ENCODE peak calls at places on chromosome 17, in ten cellular contexts. One of them, this sample, is unnamed.

GRCh38 chr17:6959700-6960099 is 36.1 kb upstream of the ALOX12 start:
- DNase-seq in effector memory CD4-positive, alpha-beta T cell: no peak
- DNase-seq in amygdala: no peak
- DNase-seq in NCI-H187: no peak
- DNase-seq in NT2/D1: no peak
- DNase-seq in activated naive CD4-positive, alpha-beta T cell: no peak
- DNase-seq in pancreas: no peak
- DNase-seq in adrenal gland: no peak
- DNase-seq in stomach: no peak
- DNase-seq in naive thymus-derived CD8-positive, alpha-beta T cell: no peak
- DNase-seq in this sample: no peak

GRCh38 chr17:68775338-68775737 is 174.2 kb upstream of the FAM20A start:
- DNase-seq in amygdala: no peak
- DNase-seq in effector memory CD4-positive, alpha-beta T cell: no peak
- DNase-seq in NT2/D1: no peak
- DNase-seq in pancreas: no peak
- DNase-seq in stomach: no peak
- DNase-seq in NCI-H187: no peak
- DNase-seq in adrenal gland: no peak
- DNase-seq in naive thymus-derived CD8-positive, alpha-beta T cell: no peak
- DNase-seq in activated naive CD4-positive, alpha-beta T cell: no peak
- DNase-seq in this sample: no peak

GRCh38 chr17:75531724-75532090 is 6.2 kb downstream of the LLGL2 start:
- DNase-seq in amygdala: no peak
- DNase-seq in stomach: no peak
- DNase-seq in effector memory CD4-positive, alpha-beta T cell: no peak
- DNase-seq in pancreas: no peak
- DNase-seq in adrenal gland: no peak
- DNase-seq in activated naive CD4-positive, alpha-beta T cell: no peak
- DNase-seq in NCI-H187: no peak
- DNase-seq in NT2/D1: no peak
- DNase-seq in naive thymus-derived CD8-positive, alpha-beta T cell: no peak
- DNase-seq in this sample: no peak

GRCh38 chr17:1762906-1763829 is 1.3 kb downstream of the SERPINF1 start:
- DNase-seq in effector memory CD4-positive, alpha-beta T cell: no peak
- DNase-seq in NT2/D1: no peak
- DNase-seq in stomach: no peak
- DNase-seq in amygdala: no peak
- DNase-seq in activated naive CD4-positive, alpha-beta T cell: no peak
- DNase-seq in NCI-H187: no peak
- DNase-seq in naive thymus-derived CD8-positive, alpha-beta T cell: no peak
- DNase-seq in adrenal gland: peak
- DNase-seq in pancreas: no peak
- DNase-seq in this sample: peak

GRCh38 chr17:50423553-50424159 is 2.4 kb upstream of the ACSF2 start:
- DNase-seq in pancreas: peak
- DNase-seq in effector memory CD4-positive, alpha-beta T cell: no peak
- DNase-seq in NCI-H187: peak
- DNase-seq in naive thymus-derived CD8-positive, alpha-beta T cell: no peak
- DNase-seq in adrenal gland: peak
- DNase-seq in activated naive CD4-positive, alpha-beta T cell: no peak
- DNase-seq in stomach: no peak
- DNase-seq in amygdala: no peak
- DNase-seq in NT2/D1: no peak
- DNase-seq in this sample: no peak

GRCh38 chr17:66885417-66885816 is 50.5 kb downstream of the CACNG5 start:
- DNase-seq in NT2/D1: no peak
- DNase-seq in NCI-H187: no peak
- DNase-seq in activated naive CD4-positive, alpha-beta T cell: no peak
- DNase-seq in stomach: no peak
- DNase-seq in pancreas: no peak
- DNase-seq in effector memory CD4-positive, alpha-beta T cell: no peak
- DNase-seq in adrenal gland: no peak
- DNase-seq in naive thymus-derived CD8-positive, alpha-beta T cell: no peak
- DNase-seq in amygdala: no peak
- DNase-seq in this sample: no peak

GRCh38 chr17:59154335-59154720 is 658 bp downstream of the SKA2 start:
- DNase-seq in adrenal gland: peak
- DNase-seq in amygdala: no peak
- DNase-seq in activated naive CD4-positive, alpha-beta T cell: no peak
- DNase-seq in effector memory CD4-positive, alpha-beta T cell: no peak
- DNase-seq in pancreas: peak
- DNase-seq in NT2/D1: peak
- DNase-seq in naive thymus-derived CD8-positive, alpha-beta T cell: peak
- DNase-seq in stomach: peak
- DNase-seq in NCI-H187: no peak
- DNase-seq in this sample: peak

GRCh38 chr17:78351449-78352006 is 8.3 kb downstream of the SOCS3 start:
- DNase-seq in activated naive CD4-positive, alpha-beta T cell: no peak
- DNase-seq in NCI-H187: no peak
- DNase-seq in NT2/D1: no peak
- DNase-seq in pancreas: peak
- DNase-seq in naive thymus-derived CD8-positive, alpha-beta T cell: no peak
- DNase-seq in amygdala: peak
- DNase-seq in effector memory CD4-positive, alpha-beta T cell: no peak
- DNase-seq in stomach: peak
- DNase-seq in adrenal gland: peak
- DNase-seq in this sample: no peak

GRCh38 chr17:15257316-15257925 is 7.7 kb downstream of the PMP22 start:
- DNase-seq in NCI-H187: no peak
- DNase-seq in activated naive CD4-positive, alpha-beta T cell: peak
- DNase-seq in stomach: peak
- DNase-seq in NT2/D1: peak
- DNase-seq in pancreas: peak
- DNase-seq in effector memory CD4-positive, alpha-beta T cell: peak
- DNase-seq in naive thymus-derived CD8-positive, alpha-beta T cell: peak
- DNase-seq in adrenal gland: peak
- DNase-seq in amygdala: peak
- DNase-seq in this sample: peak

GRCh38 chr17:56912105-56912999 is 1.5 kb downstream of the TRIM25 start:
- DNase-seq in activated naive CD4-positive, alpha-beta T cell: no peak
- DNase-seq in NT2/D1: no peak
- DNase-seq in adrenal gland: peak
- DNase-seq in naive thymus-derived CD8-positive, alpha-beta T cell: no peak
- DNase-seq in NCI-H187: no peak
- DNase-seq in stomach: peak
- DNase-seq in amygdala: no peak
- DNase-seq in effector memory CD4-positive, alpha-beta T cell: no peak
- DNase-seq in pancreas: peak
- DNase-seq in this sample: no peak

GRCh38 chr17:13420294-13421277 is 181.1 kb downstream of the HS3ST3A1 start:
- DNase-seq in pancreas: no peak
- DNase-seq in activated naive CD4-positive, alpha-beta T cell: no peak
- DNase-seq in effector memory CD4-positive, alpha-beta T cell: no peak
- DNase-seq in amygdala: no peak
- DNase-seq in stomach: no peak
- DNase-seq in NCI-H187: no peak
- DNase-seq in NT2/D1: no peak
- DNase-seq in adrenal gland: no peak
- DNase-seq in naive thymus-derived CD8-positive, alpha-beta T cell: no peak
- DNase-seq in this sample: no peak

GRCh38 chr17:46865100-46865499 is 13.7 kb downstream of the WNT9B start:
- DNase-seq in adrenal gland: no peak
- DNase-seq in stomach: no peak
- DNase-seq in naive thymus-derived CD8-positive, alpha-beta T cell: no peak
- DNase-seq in amygdala: no peak
- DNase-seq in pancreas: no peak
- DNase-seq in NCI-H187: no peak
- DNase-seq in activated naive CD4-positive, alpha-beta T cell: no peak
- DNase-seq in effector memory CD4-positive, alpha-beta T cell: no peak
- DNase-seq in NT2/D1: no peak
- DNase-seq in this sample: no peak

GRCh38 chr17:28333083-28333746 is 2.1 kb downstream of the IFT20 start:
- DNase-seq in amygdala: no peak
- DNase-seq in pancreas: no peak
- DNase-seq in activated naive CD4-positive, alpha-beta T cell: no peak
- DNase-seq in effector memory CD4-positive, alpha-beta T cell: no peak
- DNase-seq in adrenal gland: no peak
- DNase-seq in NCI-H187: no peak
- DNase-seq in stomach: no peak
- DNase-seq in naive thymus-derived CD8-positive, alpha-beta T cell: no peak
- DNase-seq in NT2/D1: no peak
- DNase-seq in this sample: no peak

GRCh38 chr17:27546624-27547300 is 84.2 kb upstream of the LGALS9 start:
- DNase-seq in NT2/D1: no peak
- DNase-seq in adrenal gland: no peak
- DNase-seq in effector memory CD4-positive, alpha-beta T cell: no peak
- DNase-seq in naive thymus-derived CD8-positive, alpha-beta T cell: no peak
- DNase-seq in pancreas: no peak
- DNase-seq in activated naive CD4-positive, alpha-beta T cell: no peak
- DNase-seq in amygdala: no peak
- DNase-seq in stomach: no peak
- DNase-seq in NCI-H187: no peak
- DNase-seq in this sample: no peak

This sample was measured in WERI-Rb-1.